ENCODE peak calls at places on chromosomes 2 and 18, in six cellular contexts. S is IMR-90, E is fibroblast of lung, Q is Peyer's patch, C is upper lobe of left lung, W is brain microvascular endothelial cell. R is an unnamed sample.

GRCh38 chr2:42770288-42771131 is 6.6 kb upstream of the OXER1 start:
- DNase-seq in S (peak; percentile 37), E (peak; percentile 29), Q (no peak), C (no peak), W (peak; percentile 24), R (peak; percentile 94)

GRCh38 chr2:142893241-142893640 is 15.8 kb downstream of the KYNU start:
- DNase-seq in S (no peak), E (no peak), Q (no peak), C (no peak), W (no peak), R (no peak)

GRCh38 chr2:42913280-42913878 is 121.0 kb upstream of the HAAO start:
- DNase-seq in S (peak; percentile 35), E (no peak), Q (no peak), C (no peak), W (no peak), R (no peak)

GRCh38 chr2:65754219-65754618 is 321.8 kb upstream of the SPRED2 start:
- DNase-seq in S (no peak), E (peak; percentile 17), Q (no peak), C (no peak), W (peak; percentile 28), R (no peak)

GRCh38 chr2:234949762-234950434 is 1.9 kb upstream of the SH3BP4 start:
- DNase-seq in S (peak; percentile 100), E (peak; percentile 100), Q (no peak), C (no peak), W (peak; percentile 99), R (no peak)

GRCh38 chr2:99032786-99033185 is 96.8 kb upstream of the CRACDL start:
- DNase-seq in S (no peak), E (no peak), Q (no peak), C (no peak), W (no peak), R (no peak)

GRCh38 chr2:37371979-37372378 is 27.5 kb downstream of the QPCT start:
- DNase-seq in S (no peak), E (no peak), Q (no peak), C (no peak), W (no peak), R (no peak)

GRCh38 chr2:170972508-170973224 is 43.6 kb downstream of the GORASP2 start:
- DNase-seq in S (no peak), E (no peak), Q (no peak), C (no peak), W (no peak), R (peak; percentile 63)

GRCh38 chr2:238231809-238232208 is 8.0 kb downstream of the HES6 start:
- DNase-seq in S (no peak), E (no peak), Q (no peak), C (no peak), W (no peak), R (peak; percentile 23)

GRCh38 chr18:76973512-76974302 is 151.3 kb downstream of the ZNF236 start:
- DNase-seq in S (no peak), E (no peak), Q (no peak), C (no peak), W (no peak), R (peak; percentile 19)

GRCh38 chr2:150292807-150293206 is 194.7 kb downstream of the RND3 start:
- DNase-seq in S (peak; percentile 50), E (no peak), Q (no peak), C (no peak), W (peak; percentile 4), R (no peak)

GRCh38 chr2:40034198-40034597 is 255.1 kb upstream of the THUMPD2 start:
- DNase-seq in S (peak; percentile 97), E (peak; percentile 85), Q (no peak), C (no peak), W (peak; percentile 89), R (no peak)

GRCh38 chr2:102514061-102514785 is 41.2 kb downstream of the SLC9A4 start:
- DNase-seq in S (peak; percentile 89), E (peak; percentile 89), Q (no peak), C (no peak), W (peak; percentile 95), R (no peak)

GRCh38 chr18:35005963-35006577 is 35.1 kb upstream of the MAPRE2 start:
- DNase-seq in S (peak; percentile 70), E (peak; percentile 82), Q (no peak), C (no peak), W (peak; percentile 63), R (peak; percentile 58)

GRCh38 chr18:12420831-12421421 is 13.2 kb downstream of the PRELID3A start:
- DNase-seq in S (no peak), E (no peak), Q (no peak), C (peak; percentile 73), W (no peak), R (peak; percentile 92)

GRCh38 chr2:26605195-26605968 is 35.8 kb downstream of the CIB4 start:
- DNase-seq in S (peak; percentile 48), E (peak; percentile 63), Q (no peak), C (no peak), W (peak; percentile 40), R (peak; percentile 81)

GRCh38 chr2:203797363-203798111 is 70.0 kb upstream of the CTLA4 start:
- DNase-seq in S (peak; percentile 63), E (no peak), Q (no peak), C (no peak), W (peak; percentile 50), R (no peak)

GRCh38 chr2:46493971-46494250 is 14.5 kb downstream of the TMEM247 start:
- DNase-seq in S (no peak), E (no peak), Q (no peak), C (no peak), W (no peak), R (peak; percentile 67)

GRCh38 chr2:147846382-147847081 is 1.7 kb downstream of the ACVR2A start:
- DNase-seq in S (no peak), E (peak; percentile 15), Q (no peak), C (no peak), W (no peak), R (no peak)

GRCh38 chr2:201852878-201853415 is 46.6 kb downstream of the CDK15 start:
- DNase-seq in S (peak; percentile 34), E (peak; percentile 31), Q (no peak), C (no peak), W (no peak), R (no peak)

GRCh38 chr2:120779781-120780283 is 44.2 kb downstream of the GLI2 start:
- DNase-seq in S (peak; percentile 93), E (peak; percentile 50), Q (no peak), C (no peak), W (peak; percentile 86), R (peak; percentile 70)

GRCh38 chr18:27185025-27185763 is at the start of gene CHST9:
- DNase-seq in S (no peak), E (no peak), Q (no peak), C (peak; percentile 82), W (no peak), R (peak; percentile 90)

GRCh38 chr2:57758686-57759085 is 287.9 kb upstream of the VRK2 start:
- DNase-seq in S (no peak), E (no peak), Q (no peak), C (no peak), W (no peak), R (no peak)

GRCh38 chr2:57760448-57760847 is 286.2 kb upstream of the VRK2 start:
- DNase-seq in S (no peak), E (no peak), Q (no peak), C (no peak), W (no peak), R (no peak)

GRCh38 chr2:57759131-57759530 is 287.5 kb upstream of the VRK2 start:
- DNase-seq in S (no peak), E (no peak), Q (no peak), C (no peak), W (no peak), R (no peak)

DNA sequence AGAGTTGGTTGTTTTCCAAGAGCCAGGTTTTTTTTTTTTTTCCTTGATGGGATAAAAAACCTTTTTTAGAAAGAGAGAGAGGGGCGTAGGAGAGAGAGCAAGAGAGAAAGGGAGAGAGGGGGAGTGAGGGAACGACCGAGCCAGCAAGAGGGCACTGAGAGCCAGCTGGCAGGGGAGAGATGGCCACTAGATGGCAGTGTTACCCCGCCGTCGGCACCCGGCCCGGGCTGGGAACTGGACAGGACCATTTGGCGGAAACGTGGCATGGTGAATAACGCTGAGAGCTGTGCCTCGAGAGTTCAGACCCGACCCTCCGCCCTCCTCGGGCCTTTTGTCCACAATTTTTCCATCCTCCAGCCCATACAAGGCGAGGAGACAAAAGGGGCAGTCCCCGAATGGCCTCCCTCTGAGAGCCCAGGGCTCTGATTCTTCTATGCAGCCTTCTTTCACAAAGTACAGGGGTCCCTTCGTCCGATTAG is 286.7 kb upstream of the VRK2 start:
- DNase-seq in S (peak; percentile 64), E (peak; percentile 73), Q (peak; percentile 84), C (peak; percentile 95), W (peak; percentile 76), R (peak; percentile 67)
- H3K4me3 ChIP-seq in S (no peak overlapping the region), E (peak overlapping the region; percentile 17), Q (peak overlapping the region; percentile 9), C (peak overlapping the region; percentile 20), W (peak overlapping the region; percentile 47), R (peak overlapping the region; percentile 18)

GRCh38 chr18:57909620-57910019 is 106.5 kb upstream of the ATP8B1 start:
- DNase-seq in S (no peak), E (no peak), Q (peak; percentile 75), C (no peak), W (peak; percentile 53), R (no peak)

GRCh38 chr18:57910817-57911216 is 107.7 kb upstream of the ATP8B1 start:
- DNase-seq in S (no peak), E (no peak), Q (no peak), C (no peak), W (no peak), R (peak; percentile 74)

GRCh38 chr18:57906852-57907251 is 103.7 kb upstream of the ATP8B1 start:
- DNase-seq in S (no peak), E (no peak), Q (no peak), C (no peak), W (no peak), R (peak; percentile 43)

GRCh38 chr18:57910134-57910533 is 107.0 kb upstream of the ATP8B1 start:
- DNase-seq in S (no peak), E (no peak), Q (no peak), C (no peak), W (no peak), R (no peak)

DNA sequence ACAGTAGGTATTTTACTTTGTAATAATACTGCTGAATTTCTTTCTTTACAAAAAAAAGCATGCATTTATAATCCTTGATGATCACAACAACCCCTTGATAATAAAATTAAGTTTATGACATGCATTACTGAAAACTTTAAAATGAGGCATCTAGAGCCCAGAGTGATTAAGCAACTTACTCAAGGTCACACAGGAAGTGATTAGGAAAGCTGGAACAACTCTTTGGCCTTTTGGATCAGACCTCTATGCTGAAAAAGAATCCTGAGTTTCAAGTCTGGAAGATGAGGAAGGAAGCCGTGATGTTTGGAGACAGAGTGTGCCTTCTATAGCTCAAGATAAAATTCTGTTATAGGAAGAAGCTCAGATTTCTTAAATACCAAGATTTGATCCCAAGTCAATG is 105.0 kb upstream of the ATP8B1 start:
- DNase-seq in S (no peak), E (no peak), Q (no peak), C (no peak), W (no peak), R (no peak)
- H3K36me3 ChIP-seq in S (no peaks in the 10 kb centered on the region), E (no peaks in the 10 kb centered on the region), Q (no peaks in the 10 kb centered on the region), C (no peaks in the 10 kb centered on the region), W (no peaks in the 10 kb centered on the region), R (no peaks in the 10 kb centered on the region)

DNA sequence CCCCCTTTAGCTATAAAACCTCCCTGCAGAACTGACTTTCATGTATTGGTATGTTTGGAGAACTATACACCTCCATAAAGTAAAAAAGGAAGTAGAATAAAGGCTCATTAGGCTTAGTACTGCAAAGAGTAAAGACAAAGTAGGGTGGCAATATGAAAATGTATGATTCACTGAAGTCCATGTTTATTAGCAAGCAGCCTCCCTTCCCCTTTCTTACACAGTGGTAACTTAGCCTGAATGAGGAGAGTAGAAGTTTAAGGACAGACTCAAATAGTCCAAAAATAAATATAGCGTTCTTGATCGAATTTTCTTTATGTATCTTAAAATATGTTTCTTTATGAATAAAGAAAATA is 1.5 kb downstream of the ZNF804A start:
- DNase-seq in S (peak; percentile 20), E (peak; percentile 47), Q (no peak), C (no peak), W (no peak), R (no peak)
- H3K4me3 ChIP-seq in S (peak overlapping the region; percentile 82), E (peak overlapping the region; percentile 70), Q (peak overlapping the region; percentile 78), C (peak overlapping the region; percentile 60), W (peak overlapping the region; percentile 71), R (no peak overlapping the region)

GRCh38 chr2:12113364-12113763 is 366.9 kb downstream of the LPIN1 start:
- DNase-seq in S (no peak), E (no peak), Q (no peak), C (no peak), W (no peak), R (no peak)
- H3K36me3 ChIP-seq in S (no peaks in the 10 kb centered on the region), E (no peaks in the 10 kb centered on the region), Q (no peaks in the 10 kb centered on the region), C (no peaks in the 10 kb centered on the region), W (no peaks in the 10 kb centered on the region), R (no peaks in the 10 kb centered on the region)

R was measured in H7.